ENCODE peak calls at places on chromosomes 13 and 19, in ten cellular contexts. I is GM12878, M is ovary, J is AG09309, Y is astrocyte of the cerebellum, U is NB4, Q is ascending aorta, W is left ventricle myocardium inferior, T is tibial artery, H is breast epithelium. D is an unnamed sample.

GRCh38 chr13:42847891-42848663 is 66.7 kb downstream of the FAM216B start:
- DNase-seq in I (no peak), M (no peak), J (no peak), Y (peak; percentile 29), U (no peak), Q (no peak), W (no peak), T (no peak), H (no peak), D (peak; percentile 68)

GRCh38 chr13:40798380-40798779 is 9.0 kb downstream of the SLC25A15 start:
- DNase-seq in I (no peak), M (no peak), J (no peak), Y (no peak), U (peak; percentile 70), Q (no peak), W (no peak), T (no peak), H (no peak), D (no peak)

GRCh38 chr19:45045671-45046353 is 7.0 kb downstream of the CLASRP start:
- DNase-seq in I (no peak), M (no peak), J (no peak), Y (no peak), U (no peak), Q (no peak), W (no peak), T (no peak), H (no peak), D (no peak)

GRCh38 chr13:51764184-51765141 is 39.5 kb downstream of the DHRS12 start:
- DNase-seq in I (peak; percentile 65), M (no peak), J (peak; percentile 28), Y (peak; percentile 55), U (no peak), Q (peak; percentile 59), W (peak; percentile 77), T (peak; percentile 93), H (peak; percentile 54), D (peak; percentile 78)

GRCh38 chr19:50508850-50509190 is 2.2 kb downstream of the JOSD2 start:
- DNase-seq in I (no peak), M (no peak), J (no peak), Y (no peak), U (no peak), Q (no peak), W (no peak), T (no peak), H (no peak), D (no peak)

GRCh38 chr19:10805758-10806247 is 30.2 kb downstream of the TMED1 start:
- DNase-seq in I (no peak), M (no peak), J (no peak), Y (no peak), U (no peak), Q (no peak), W (no peak), T (no peak), H (no peak), D (no peak)

GRCh38 chr13:71218960-71219359 is 648.0 kb downstream of the DACH1 start:
- DNase-seq in I (no peak), M (no peak), J (no peak), Y (no peak), U (peak; percentile 27), Q (no peak), W (no peak), T (no peak), H (no peak), D (no peak)

GRCh38 chr13:45411631-45412030 is 6.5 kb downstream of the SLC25A30 start:
- DNase-seq in I (no peak), M (no peak), J (no peak), Y (no peak), U (no peak), Q (no peak), W (no peak), T (no peak), H (no peak), D (no peak)

GRCh38 chr13:24181991-24182702 is 21.6 kb downstream of the SPATA13 start:
- DNase-seq in I (no peak), M (no peak), J (peak; percentile 63), Y (no peak), U (peak; percentile 35), Q (no peak), W (no peak), T (no peak), H (no peak), D (no peak)

GRCh38 chr19:14968247-14968646 is 11.4 kb downstream of the SLC1A6 start:
- DNase-seq in I (no peak), M (no peak), J (no peak), Y (no peak), U (no peak), Q (no peak), W (no peak), T (no peak), H (no peak), D (no peak)

DNA sequence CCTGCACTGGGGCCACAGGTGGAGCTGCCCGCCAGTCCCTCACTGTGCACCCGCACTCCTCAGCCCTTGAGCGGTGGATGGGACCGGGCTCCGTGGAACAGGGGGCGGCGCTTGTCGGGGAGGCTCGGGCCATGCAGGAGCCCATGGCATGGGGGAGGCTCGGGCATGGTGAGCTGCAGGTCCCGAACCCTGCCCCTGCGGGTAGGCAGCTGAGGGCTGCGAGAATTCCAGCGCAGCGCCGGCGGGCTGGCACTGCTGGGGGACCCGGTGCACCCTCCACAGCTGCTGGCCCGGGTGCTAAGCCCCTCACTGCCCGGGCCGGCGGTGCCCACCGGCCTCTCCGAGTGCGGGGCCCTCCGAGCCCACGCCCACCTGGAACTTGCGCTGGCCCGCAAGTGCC is 877.5 kb upstream of the PCDH9 start:
- DNase-seq in I (no peak), M (no peak), J (no peak), Y (no peak), U (no peak), Q (no peak), W (no peak), T (no peak), H (no peak), D (no peak)
- H3K4me3 ChIP-seq in I (no peak overlapping the region), M (no peak overlapping the region), J (no peak overlapping the region), Y (no peak overlapping the region), U (no peak overlapping the region), Q (no peak overlapping the region), W (no peak overlapping the region), T (no peak overlapping the region), H (no peak overlapping the region), D (no peak overlapping the region)

DNA sequence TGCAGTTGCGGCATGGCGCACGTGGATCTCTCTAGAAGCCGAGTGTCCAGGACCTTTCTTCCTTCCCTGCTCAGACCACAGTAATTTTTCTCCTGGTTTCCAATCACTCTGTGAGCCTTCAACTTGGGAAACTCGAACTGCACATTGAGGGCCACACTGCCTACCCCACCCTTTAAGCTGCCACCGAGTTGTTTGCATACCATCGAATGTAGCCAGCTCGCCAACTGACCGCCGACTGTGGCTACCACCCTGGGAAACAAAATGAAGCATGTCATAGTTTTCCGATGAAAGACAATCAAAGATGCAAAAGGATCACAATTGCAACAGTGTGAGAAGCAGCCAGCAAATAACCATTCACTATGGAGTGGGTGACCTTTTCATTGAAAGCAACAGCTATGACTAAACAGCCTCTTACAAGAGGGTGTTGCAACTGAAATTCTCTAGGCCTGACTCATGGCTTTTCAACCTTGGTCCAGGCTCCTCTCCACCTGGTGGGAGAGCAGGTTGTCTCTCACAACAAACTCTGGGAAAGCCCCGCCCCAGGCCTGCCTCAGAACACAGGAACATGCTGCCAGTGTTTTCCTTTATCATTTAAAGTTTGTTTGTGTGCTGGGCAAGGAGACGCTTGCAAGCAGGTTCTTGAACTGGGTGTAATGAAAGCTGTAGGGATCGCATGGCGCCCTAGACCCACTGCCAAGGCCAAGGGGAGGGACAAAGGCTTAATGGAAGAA is 141.7 kb upstream of the SERP2 start:
- DNase-seq in I (no peak), M (peak; percentile 73), J (peak; percentile 86), Y (peak; percentile 94), U (peak; percentile 4), Q (no peak), W (no peak), T (peak; percentile 58), H (peak; percentile 83), D (peak; percentile 99)
- TF ChIP-seq CTCF in I (no peak), M (no peak), J (peak; percentile 25), Y (peak; percentile 20), U (no peak), Q (no peak), W (no peak), T (peak; percentile 33), H (no peak), D (peak; percentile 33)

GRCh38 chr19:41877916-41878905 is 1.1 kb downstream of the CD79A start:
- DNase-seq in I (no peak), M (no peak), J (no peak), Y (no peak), U (no peak), Q (no peak), W (no peak), T (no peak), H (no peak), D (no peak)

GRCh38 chr19:41879670-41880328 is 2.7 kb downstream of the CD79A start:
- DNase-seq in I (no peak), M (no peak), J (no peak), Y (no peak), U (no peak), Q (no peak), W (no peak), T (no peak), H (no peak), D (no peak)

GRCh38 chr19:41879080-41879479 is 2.0 kb downstream of the CD79A start:
- DNase-seq in I (no peak), M (no peak), J (no peak), Y (no peak), U (no peak), Q (no peak), W (no peak), T (no peak), H (no peak), D (no peak)

GRCh38 chr19:41877490-41877876 is 404 bp downstream of the CD79A start:
- DNase-seq in I (no peak), M (no peak), J (no peak), Y (no peak), U (peak; percentile 84), Q (no peak), W (no peak), T (no peak), H (no peak), D (no peak)

GRCh38 chr19:41876847-41877489 is at the start of gene CD79A:
- DNase-seq in I (peak; percentile 92), M (no peak), J (no peak), Y (no peak), U (peak; percentile 75), Q (no peak), W (no peak), T (no peak), H (no peak), D (no peak)
- H3K4me3 ChIP-seq in I (peak within 1 kb of the TSS; percentile 85), M (no peak within 1 kb of the TSS), J (no peak within 1 kb of the TSS), Y (no peak within 1 kb of the TSS), U (peak within 1 kb of the TSS; percentile 11), Q (no peak within 1 kb of the TSS), W (no peak within 1 kb of the TSS), T (no peak within 1 kb of the TSS), H (no peak within 1 kb of the TSS), D (no peak within 1 kb of the TSS)

DNA sequence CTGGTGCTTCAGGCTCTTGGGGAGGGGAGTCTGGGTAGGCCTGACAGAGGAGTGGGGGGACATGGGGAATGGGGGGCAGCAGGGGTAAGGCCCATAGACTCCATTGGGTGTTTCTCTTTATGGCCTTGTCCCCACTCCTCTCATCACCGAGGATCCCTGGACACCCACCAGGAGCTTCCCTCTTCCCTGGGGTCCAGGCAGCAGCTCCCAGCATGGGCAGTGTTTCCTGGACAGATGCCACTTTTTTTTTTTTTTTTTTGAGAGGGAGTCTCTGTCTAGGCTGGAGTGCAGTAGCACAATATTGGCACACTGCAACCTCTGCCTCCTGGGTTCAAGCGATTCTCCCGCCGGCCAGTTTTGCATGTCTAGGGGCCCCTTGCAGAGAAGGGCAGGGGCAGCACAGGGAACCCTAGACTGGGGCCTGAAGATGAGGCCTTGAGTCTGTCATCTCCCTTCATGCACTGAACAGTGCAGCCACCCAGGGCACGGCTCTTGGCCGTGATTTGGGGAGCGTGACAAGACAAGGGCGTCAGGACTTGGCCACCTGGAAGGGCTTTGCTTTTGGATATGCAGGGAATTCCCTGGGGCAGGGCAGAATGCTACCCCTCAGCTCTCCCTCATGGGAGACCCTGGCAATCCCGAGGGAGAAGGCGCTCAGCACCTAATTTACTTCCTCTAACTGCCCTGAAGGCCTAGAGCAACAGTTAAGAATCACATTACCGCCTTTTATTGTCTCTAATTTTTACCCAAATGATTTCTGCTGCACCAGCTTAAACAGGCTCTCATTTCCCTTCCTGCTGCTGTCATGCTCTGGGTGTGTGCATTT is 213.9 kb upstream of the ZNF536 start:
- DNase-seq in I (no peak), M (no peak), J (no peak), Y (no peak), U (peak; percentile 2), Q (no peak), W (no peak), T (no peak), H (no peak), D (no peak)
- TF ChIP-seq CTCF in I (no peak), M (no peak), J (no peak), Y (no peak), U (no peak), Q (no peak), W (no peak), T (no peak), H (no peak), D (no peak)